ENCODE peak calls at places on chromosome 20, in ten cellular contexts. P is adrenal gland, N is epithelial cell of esophagus, Z is sigmoid colon, M is hepatocyte, E is endodermal cell, K is lung, Y is AG04449, I is upper lobe of right lung, R is neural progenitor cell. L is an unnamed sample.

GRCh38 chr20:44134897-44135810 is 51.8 kb downstream of the JPH2 start:
- DNase-seq in Z (peak), Y (no peak), N (peak), E (no peak), P (no peak), R (no peak), K (no peak), M (no peak), I (no peak), L (no peak)

GRCh38 chr20:48779435-48779834 is 48.4 kb downstream of the PREX1 start:
- DNase-seq in I (no peak), K (no peak), E (no peak), N (no peak), Y (no peak), R (no peak), P (no peak), Z (no peak), M (no peak), L (no peak)

GRCh38 chr20:25466846-25467245 is 59.4 kb downstream of the GINS1 start:
- DNase-seq in R (no peak), N (no peak), E (no peak), I (no peak), M (no peak), P (no peak), Y (no peak), K (no peak), Z (peak), L (no peak)

GRCh38 chr20:6636209-6637159 is 131.0 kb upstream of the BMP2 start:
- DNase-seq in P (peak), Y (peak), K (no peak), M (peak), I (no peak), R (peak), E (peak), N (peak), Z (no peak), L (peak)

GRCh38 chr20:2596673-2597279 is 55.7 kb upstream of the NOP56 start:
- DNase-seq in Z (no peak), K (no peak), M (no peak), N (peak), Y (no peak), R (no peak), E (peak), P (no peak), I (no peak), L (no peak)

GRCh38 chr20:31713312-31714049 is 9.2 kb downstream of the BCL2L1 start:
- DNase-seq in I (peak), M (peak), N (peak), Z (peak), Y (peak), K (peak), E (no peak), R (no peak), P (peak), L (no peak)

GRCh38 chr20:1866834-1867233 is 28.4 kb upstream of the SIRPA start:
- DNase-seq in I (no peak), R (no peak), Y (no peak), P (no peak), E (no peak), K (no peak), Z (no peak), M (no peak), N (no peak), L (no peak)

GRCh38 chr20:59010995-59011873 is 4.2 kb upstream of the CTSZ start:
- DNase-seq in M (no peak), Z (peak), R (peak), K (no peak), E (no peak), N (peak), I (no peak), P (peak), Y (peak), L (peak)

GRCh38 chr20:1804554-1804956 is 90.7 kb upstream of the SIRPA start:
- DNase-seq in Z (no peak), M (no peak), P (no peak), E (peak), I (no peak), R (no peak), Y (no peak), N (no peak), K (no peak), L (no peak)

GRCh38 chr20:33970229-33970628 is 23.5 kb upstream of the RALY start:
- DNase-seq in I (no peak), Z (no peak), R (no peak), M (no peak), Y (no peak), N (no peak), K (no peak), E (no peak), P (no peak), L (no peak)

GRCh38 chr20:57662313-57663240 is 42.4 kb upstream of the ZBP1 start:
- DNase-seq in P (no peak), Y (no peak), K (no peak), R (no peak), N (no peak), I (peak), M (no peak), Z (peak), E (peak), L (no peak)

GRCh38 chr20:63027425-63028389 is 20.9 kb upstream of the BHLHE23 start:
- DNase-seq in Z (no peak), Y (no peak), M (no peak), I (peak), K (no peak), E (no peak), N (no peak), P (no peak), R (peak), L (peak)

GRCh38 chr20:31523361-31524283 is 9.4 kb downstream of the HM13 start:
- DNase-seq in E (no peak), P (no peak), I (no peak), Z (no peak), K (peak), M (no peak), N (no peak), Y (no peak), R (no peak), L (peak)

GRCh38 chr20:35561268-35561667 is 19.4 kb downstream of the ERGIC3 start:
- DNase-seq in R (peak), Z (no peak), E (peak), K (peak), I (peak), Y (no peak), N (peak), P (no peak), M (peak), L (peak)

GRCh38 chr20:10581823-10582222 is 92.0 kb downstream of the JAG1 start:
- DNase-seq in P (no peak), Y (no peak), M (no peak), Z (no peak), N (peak), R (no peak), K (no peak), E (no peak), I (no peak), L (no peak)

GRCh38 chr20:57653910-57654309 is 33.7 kb upstream of the ZBP1 start:
- DNase-seq in Y (no peak), I (peak), R (no peak), K (no peak), P (peak), N (no peak), E (no peak), Z (no peak), M (peak), L (no peak)

GRCh38 chr20:5008743-5009142 is 7.4 kb upstream of the SLC23A2 start:
- DNase-seq in N (peak), P (no peak), K (no peak), Y (no peak), M (no peak), I (no peak), E (no peak), Z (no peak), R (no peak), L (no peak)

GRCh38 chr20:63402860-63403220 is 41.7 kb upstream of the CHRNA4 start:
- DNase-seq in R (no peak), Z (no peak), E (no peak), N (no peak), K (no peak), P (no peak), I (no peak), Y (no peak), M (no peak), L (no peak)

GRCh38 chr20:51473256-51473655 is 69.3 kb downstream of the NFATC2 start:
- DNase-seq in Z (no peak), M (no peak), I (no peak), Y (no peak), K (no peak), P (no peak), R (no peak), N (no peak), E (no peak), L (no peak)

GRCh38 chr20:13468166-13468565 is 170.6 kb downstream of the TASP1 start:
- DNase-seq in R (no peak), M (no peak), Y (no peak), K (no peak), N (no peak), E (no peak), I (no peak), Z (no peak), P (no peak), L (peak)

GRCh38 chr20:13777171-13777601 is 7.5 kb downstream of the ESF1 start:
- DNase-seq in Y (no peak), E (no peak), R (no peak), M (no peak), K (no peak), P (no peak), I (no peak), N (peak), Z (no peak), L (no peak)

GRCh38 chr20:17569616-17570346 is at the start of gene DSTN:
- DNase-seq in Z (peak), E (peak), M (peak), N (peak), P (peak), Y (peak), I (peak), R (peak), K (peak), L (peak)

GRCh38 chr20:31822421-31823330 is 3.5 kb downstream of the MYLK2 start:
- DNase-seq in R (peak), K (peak), M (peak), E (peak), P (peak), Y (no peak), Z (peak), N (peak), I (peak), L (no peak)

GRCh38 chr20:22533823-22534751 is 50.3 kb downstream of the FOXA2 start:
- DNase-seq in E (no peak), P (no peak), I (no peak), M (peak), Z (no peak), Y (no peak), K (no peak), R (no peak), N (no peak), L (no peak)

GRCh38 chr20:10521068-10521834 is 86.1 kb downstream of the SLX4IP start:
- DNase-seq in P (no peak), Y (no peak), I (no peak), E (no peak), R (peak), Z (peak), N (peak), M (peak), K (no peak), L (no peak)

GRCh38 chr20:14817121-14817520 is 479.7 kb upstream of the FLRT3 start:
- DNase-seq in Z (no peak), I (no peak), K (no peak), Y (no peak), R (no peak), E (no peak), P (no peak), N (no peak), M (no peak), L (no peak)

GRCh38 chr20:41316009-41316408 is 1.5 kb downstream of the ZHX3 start:
- DNase-seq in I (no peak), Z (no peak), P (no peak), Y (no peak), N (no peak), M (no peak), E (no peak), R (no peak), K (no peak), L (no peak)
- H3K4me3 ChIP-seq in I (peak), Z (peak), P (no peak), Y (peak), N (peak), M (peak), E (no peak), R (no peak), K (no peak), L (peak)

GRCh38 chr20:8658103-8658502 is 410.8 kb upstream of the PLCB4 start:
- DNase-seq in Z (no peak), I (no peak), R (no peak), E (no peak), P (no peak), Y (no peak), N (no peak), K (no peak), M (no peak), L (no peak)
- TF ChIP-seq CTCF in Z (no peak), I (no peak), R (no peak), E (no peak), P (no peak), Y (no peak), N (no peak), K (no peak), M (no peak), L (no peak)

GRCh38 chr20:56630506-56631317 is 1.6 kb downstream of the TFAP2C start:
- DNase-seq in P (no peak), N (peak), I (no peak), Y (no peak), R (peak), Z (no peak), M (peak), E (peak), K (no peak), L (no peak)
- H3K4me3 ChIP-seq in P (no peak), N (peak), I (peak), Y (peak), R (peak), Z (peak), M (peak), E (peak), K (peak), L (no peak)

DNA sequence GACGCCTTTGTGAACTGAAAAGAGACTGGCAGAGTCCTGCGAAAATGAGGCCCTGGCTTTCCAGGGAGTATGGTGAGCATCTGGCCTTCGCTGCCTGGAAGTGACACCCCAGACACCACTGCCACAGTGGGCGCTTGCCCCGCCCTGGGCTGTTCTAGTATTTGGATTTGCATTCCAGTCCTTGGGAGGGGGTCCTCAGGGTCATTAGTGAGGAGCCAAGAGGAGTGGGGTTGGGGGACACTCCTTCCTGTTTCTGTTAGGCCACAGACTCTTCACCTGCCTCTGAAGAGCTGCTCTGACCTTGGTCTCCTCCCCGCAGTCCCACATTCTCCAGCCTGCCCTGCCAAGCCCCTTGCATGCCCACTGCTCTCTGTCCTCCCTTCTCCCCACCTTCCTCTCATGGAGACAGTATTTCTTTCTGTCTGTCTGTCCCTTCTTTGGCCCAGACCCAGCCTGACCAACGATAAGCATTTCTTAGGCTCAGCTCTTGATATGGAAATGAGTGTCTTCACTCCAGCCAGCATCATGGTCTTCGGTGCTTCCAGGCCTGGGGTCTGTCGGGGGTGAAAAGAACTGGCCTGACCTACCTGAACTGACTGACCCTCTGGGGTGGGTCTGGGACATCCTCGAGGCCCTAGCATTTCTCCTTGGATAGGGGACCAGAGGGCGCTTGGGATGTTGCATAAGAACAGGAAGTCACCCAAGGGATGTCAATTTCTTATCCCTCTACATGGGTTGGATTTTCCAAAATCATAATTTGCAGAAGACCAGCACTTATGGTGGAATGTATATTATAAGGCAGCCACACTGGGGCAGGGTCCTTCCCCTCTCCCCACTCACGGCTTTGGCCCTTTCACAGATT is 19.4 kb downstream of the SLC9A8 start:
- DNase-seq in N (no peak), P (no peak), I (no peak), Y (no peak), M (no peak), E (no peak), Z (no peak), K (no peak), R (no peak), L (no peak)
- TF ChIP-seq CTCF in N (no peak), P (no peak), I (no peak), Y (no peak), M (no peak), E (no peak), Z (no peak), K (no peak), R (no peak), L (no peak)

DNA sequence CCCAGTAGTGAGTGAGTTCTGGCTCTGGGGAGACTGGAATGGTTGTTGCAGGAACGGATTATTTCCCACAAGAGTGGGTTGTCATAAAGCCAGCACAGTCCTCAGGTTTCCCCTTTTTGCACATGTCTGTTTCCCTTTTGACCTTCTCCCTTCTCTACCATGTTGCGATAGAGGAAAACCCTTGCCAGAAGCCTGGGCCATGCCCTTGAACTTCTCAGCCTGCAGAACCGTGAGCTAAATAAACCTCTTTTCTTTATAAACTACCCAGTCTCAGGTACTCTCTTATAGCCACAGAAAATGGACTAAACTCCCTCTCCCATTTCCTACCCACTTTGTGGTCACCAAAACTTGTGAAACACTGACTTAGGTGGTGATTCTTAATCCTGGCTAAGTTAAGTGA is 7.2 kb upstream of the PPP1R16B start:
- DNase-seq in P (no peak), N (no peak), R (no peak), Z (no peak), E (no peak), I (no peak), K (no peak), Y (no peak), M (no peak), L (no peak)
- H3K4me3 ChIP-seq in P (no peak), N (no peak), R (no peak), Z (no peak), E (no peak), I (no peak), K (no peak), Y (no peak), M (no peak), L (no peak)

GRCh38 chr20:417801-418342 is 9.8 kb downstream of the RBCK1 start:
- DNase-seq in E (no peak), P (peak), M (no peak), I (no peak), Z (no peak), K (no peak), Y (no peak), N (no peak), R (no peak), L (no peak)

GRCh38 chr20:420169-420620 is 12.1 kb downstream of the RBCK1 start:
- DNase-seq in Y (no peak), R (no peak), I (no peak), P (no peak), K (no peak), N (no peak), M (no peak), Z (no peak), E (no peak), L (no peak)

GRCh38 chr20:420721-421574 is 12.8 kb downstream of the RBCK1 start:
- DNase-seq in I (no peak), M (no peak), R (no peak), Z (no peak), P (peak), E (peak), K (no peak), Y (no peak), N (no peak), L (no peak)

GRCh38 chr20:418858-419365 is 10.8 kb downstream of the RBCK1 start:
- DNase-seq in E (no peak), K (no peak), N (no peak), Y (no peak), P (no peak), R (no peak), Z (no peak), I (no peak), M (no peak), L (no peak)

GRCh38 chr20:419556-420168 is 11.6 kb downstream of the RBCK1 start:
- DNase-seq in R (no peak), P (no peak), E (no peak), Y (no peak), I (no peak), K (no peak), N (no peak), M (no peak), Z (no peak), L (no peak)
- TF ChIP-seq CTCF in R (no peak), P (no peak), E (no peak), Y (no peak), I (no peak), K (no peak), N (no peak), M (no peak), Z (peak), L (no peak)

DNA sequence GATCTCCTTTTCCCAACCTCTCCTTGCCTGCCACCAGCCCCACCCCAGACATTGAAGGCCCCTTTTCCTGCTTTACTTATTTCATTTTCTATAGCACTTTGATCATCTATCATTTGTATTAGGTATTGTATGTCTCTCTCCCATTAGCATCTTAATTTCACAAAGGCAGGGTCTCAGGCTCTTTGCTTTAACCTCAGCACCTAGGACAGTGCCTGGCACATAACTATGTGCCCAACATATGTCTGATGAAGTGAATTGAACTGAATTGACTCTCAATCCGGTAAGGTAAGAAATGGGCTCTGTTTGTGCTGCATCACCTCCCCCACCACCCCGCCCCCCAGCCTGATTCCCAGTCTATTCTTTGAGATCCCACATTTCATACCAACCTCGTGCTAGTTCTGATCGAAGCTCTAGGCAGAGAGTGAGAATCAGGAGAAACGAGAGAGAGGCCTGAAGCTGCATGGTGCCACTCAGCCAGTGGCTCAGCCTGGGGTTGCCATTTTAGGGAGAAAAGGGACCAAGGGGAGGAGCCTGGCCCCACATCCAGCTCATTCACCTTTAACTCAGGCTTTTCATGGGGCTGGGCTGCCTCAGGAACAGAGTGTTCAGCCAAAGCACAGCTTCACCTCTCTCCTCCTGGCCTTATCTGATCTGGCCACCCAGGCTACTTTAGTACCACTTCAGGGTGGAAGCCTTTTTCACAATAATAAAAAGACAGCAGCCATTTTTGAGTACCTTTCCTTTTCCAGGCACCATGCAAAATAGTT is at the start of gene SPINT3:
- DNase-seq in N (no peak), I (no peak), Z (no peak), P (no peak), M (no peak), R (no peak), Y (no peak), E (peak), K (no peak), L (no peak)
- H3K4me3 ChIP-seq in N (no peak), I (no peak), Z (no peak), P (no peak), M (no peak), R (no peak), Y (no peak), E (no peak), K (no peak), L (no peak)

L was measured in retinal pigment epithelial cell.